ENCODE peak calls at places on chromosomes 4 and X, in nine cellular contexts. X, D, W, Z, J, N, S, K and F are unnamed samples.

GRCh38 chr4:147996840-147997239 is 265.0 kb downstream of the ARHGAP10 start:
- DNase-seq in K (no peak), X (no peak), S (no peak), W (no peak), D (no peak), N (no peak), J (no peak), Z (no peak), F (no peak)

GRCh38 chrX:109270580-109271484 is 211.1 kb downstream of the GUCY2F start:
- DNase-seq in D (no peak), W (no peak), K (peak; percentile 83), S (no peak), J (no peak), X (peak; percentile 12), Z (peak; percentile 17), N (peak; percentile 81), F (no peak)

GRCh38 chr4:84638092-84638491 is 55.2 kb downstream of the CDS1 start:
- DNase-seq in D (no peak), K (no peak), N (no peak), J (no peak), X (no peak), W (no peak), Z (no peak), S (no peak), F (no peak)

GRCh38 chr4:183362916-183363542 is 40.8 kb upstream of the CLDN24 start:
- DNase-seq in X (peak; percentile 16), Z (no peak), W (no peak), S (no peak), N (no peak), K (no peak), J (no peak), D (no peak), F (no peak)

GRCh38 chrX:39678914-39679313 is 418.8 kb downstream of the BCOR start:
- DNase-seq in K (no peak), N (no peak), J (no peak), X (no peak), W (no peak), Z (no peak), S (no peak), D (no peak), F (no peak)

GRCh38 chr4:137310593-137311490 is 221.5 kb downstream of the PCDH18 start:
- DNase-seq in W (no peak), K (no peak), X (peak; percentile 93), Z (peak; percentile 49), J (no peak), S (peak; percentile 63), D (no peak), N (peak; percentile 7), F (no peak)

GRCh38 chr4:13544556-13545393 is 467 bp upstream of the NKX3-2 start:
- DNase-seq in D (peak; percentile 90), K (peak; percentile 78), Z (no peak), N (peak; percentile 68), J (no peak), S (no peak), X (peak; percentile 66), W (no peak), F (peak; percentile 79)

GRCh38 chrX:72716766-72717165 is 2.7 kb upstream of the PHKA1 start:
- DNase-seq in D (no peak), J (no peak), W (no peak), X (peak; percentile 4), Z (no peak), K (no peak), S (no peak), N (no peak), F (no peak)

GRCh38 chrX:103879339-103879738 is 47.3 kb upstream of the RAB9B start:
- DNase-seq in K (no peak), X (peak; percentile 36), J (no peak), D (no peak), Z (no peak), S (no peak), W (no peak), N (peak; percentile 7), F (no peak)

GRCh38 chr4:155667538-155668511 is 1.2 kb downstream of the GUCY1A1 start:
- DNase-seq in S (no peak), Z (no peak), N (peak; percentile 8), K (peak; percentile 45), J (no peak), X (peak; percentile 14), D (peak; percentile 70), W (peak; percentile 42), F (peak; percentile 30)

GRCh38 chrX:17411189-17411588 is 36.2 kb downstream of the NHS start:
- DNase-seq in W (no peak), X (peak; percentile 9), K (no peak), N (no peak), J (no peak), D (no peak), S (no peak), Z (no peak), F (no peak)

GRCh38 chr4:149164282-149164681 is 651.4 kb downstream of the IQCM start:
- DNase-seq in K (peak; percentile 4), D (no peak), W (no peak), Z (peak; percentile 54), X (peak; percentile 4), N (no peak), S (peak; percentile 52), J (no peak), F (peak; percentile 82)

GRCh38 chr4:38396845-38397547 is 267.0 kb upstream of the KLF3 start:
- DNase-seq in Z (no peak), N (no peak), X (no peak), W (no peak), S (no peak), K (no peak), D (no peak), J (no peak), F (no peak)

GRCh38 chr4:57442834-57443291 is 332.7 kb upstream of the IGFBP7 start:
- DNase-seq in J (no peak), Z (no peak), S (no peak), K (peak; percentile 44), N (peak; percentile 44), X (peak; percentile 36), D (peak; percentile 67), W (peak; percentile 24), F (no peak)

GRCh38 chr4:150280081-150280950 is 202.1 kb downstream of the DCLK2 start:
- DNase-seq in D (no peak), K (no peak), X (peak; percentile 63), J (no peak), Z (peak; percentile 43), W (peak; percentile 33), N (peak; percentile 45), S (peak; percentile 47), F (peak; percentile 57)

GRCh38 chr4:86670739-86671138 is 76.6 kb downstream of the PTPN13 start:
- DNase-seq in K (no peak), Z (peak; percentile 64), J (no peak), X (peak; percentile 78), N (peak; percentile 72), W (no peak), D (no peak), S (peak; percentile 9), F (no peak)

GRCh38 chrX:64195862-64196261 is 9.6 kb downstream of the AMER1 start:
- DNase-seq in K (no peak), X (no peak), N (no peak), Z (no peak), J (no peak), D (no peak), S (no peak), W (no peak), F (no peak)

GRCh38 chrX:70087857-70088256 is 25.6 kb downstream of the OTUD6A start:
- DNase-seq in N (no peak), S (no peak), J (no peak), X (peak; percentile 70), W (no peak), Z (no peak), K (peak; percentile 14), D (no peak), F (no peak)

GRCh38 chr4:53150631-53151488 is 215.0 kb downstream of the SCFD2 start:
- DNase-seq in N (no peak), W (no peak), J (no peak), S (no peak), K (no peak), X (no peak), D (no peak), Z (no peak), F (no peak)

GRCh38 chr4:56743550-56743949 is 62.5 kb upstream of the HOPX start:
- DNase-seq in S (no peak), X (no peak), D (no peak), W (no peak), J (no peak), Z (no peak), K (no peak), N (no peak), F (no peak)

GRCh38 chr4:112403072-112403945 is 106.1 kb downstream of the ALPK1 start:
- DNase-seq in D (no peak), Z (no peak), N (no peak), S (no peak), J (no peak), W (no peak), K (no peak), X (peak; percentile 8), F (no peak)

GRCh38 chr4:135533053-135533452 is 1331.5 kb upstream of the PABPC4L start:
- DNase-seq in D (no peak), W (no peak), Z (no peak), N (no peak), X (no peak), J (no peak), K (no peak), S (no peak), F (no peak)

GRCh38 chrX:139201924-139202323 is 328.6 kb upstream of the F9 start:
- DNase-seq in K (no peak), W (no peak), X (peak; percentile 2), Z (no peak), D (no peak), N (no peak), J (no peak), S (no peak), F (no peak)

GRCh38 chr4:24103434-24104168 is 213.8 kb upstream of the PPARGC1A start:
- DNase-seq in D (no peak), S (no peak), K (no peak), J (no peak), X (peak; percentile 32), N (no peak), W (no peak), Z (no peak), F (no peak)

GRCh38 chr4:109243871-109244270 is 58.6 kb downstream of the COL25A1 start:
- DNase-seq in D (no peak), S (no peak), W (no peak), J (no peak), N (no peak), Z (no peak), X (no peak), K (no peak), F (no peak)

GRCh38 chr4:118180776-118181175 is 146.5 kb downstream of the NDST3 start:
- DNase-seq in J (no peak), N (no peak), S (no peak), K (no peak), X (peak; percentile 27), W (no peak), Z (peak; percentile 10), D (no peak), F (no peak)

GRCh38 chr4:165343353-165344191 is 16.1 kb downstream of the MSMO1 start:
- DNase-seq in N (no peak), D (no peak), W (no peak), J (no peak), Z (no peak), X (peak; percentile 20), K (no peak), S (no peak), F (no peak)

GRCh38 chr4:70326052-70326451 is 8.7 kb upstream of the CABS1 start:
- DNase-seq in K (no peak), J (no peak), N (no peak), Z (no peak), W (no peak), S (no peak), X (no peak), D (no peak), F (no peak)